ENCODE peak calls at places on chromosomes 11 and 22, in ten cellular contexts. One of them, this sample, is unnamed.

GRCh38 chr11:12224537-12224893 is 114.1 kb downstream of the MICAL2 start:
- DNase-seq in GF-D8: peak
- DNase-seq in nephron progenitor cell: no peak
- DNase-seq in psoas muscle: peak
- DNase-seq in Daoy: peak
- DNase-seq in SJSA1: peak
- DNase-seq in left kidney: no peak
- DNase-seq in dorsolateral prefrontal cortex: no peak
- DNase-seq in cardiac muscle cell: no peak
- DNase-seq in SW480: peak
- DNase-seq in this sample: no peak

GRCh38 chr11:57474017-57474750 is 13.9 kb downstream of the RTN4RL2 start:
- DNase-seq in GF-D8: peak
- DNase-seq in nephron progenitor cell: no peak
- DNase-seq in psoas muscle: no peak
- DNase-seq in Daoy: peak
- DNase-seq in SJSA1: no peak
- DNase-seq in left kidney: no peak
- DNase-seq in dorsolateral prefrontal cortex: no peak
- DNase-seq in cardiac muscle cell: no peak
- DNase-seq in SW480: no peak
- DNase-seq in this sample: no peak

GRCh38 chr11:112206071-112206470 is 20.2 kb upstream of the PTS start:
- DNase-seq in GF-D8: no peak
- DNase-seq in nephron progenitor cell: no peak
- DNase-seq in psoas muscle: no peak
- DNase-seq in Daoy: no peak
- DNase-seq in SJSA1: no peak
- DNase-seq in left kidney: no peak
- DNase-seq in dorsolateral prefrontal cortex: no peak
- DNase-seq in cardiac muscle cell: no peak
- DNase-seq in SW480: no peak
- DNase-seq in this sample: no peak

GRCh38 chr11:29449280-29450074 is 567.4 kb downstream of the KCNA4 start:
- DNase-seq in GF-D8: no peak
- DNase-seq in nephron progenitor cell: no peak
- DNase-seq in psoas muscle: no peak
- DNase-seq in Daoy: no peak
- DNase-seq in SJSA1: no peak
- DNase-seq in left kidney: no peak
- DNase-seq in dorsolateral prefrontal cortex: no peak
- DNase-seq in cardiac muscle cell: peak
- DNase-seq in SW480: no peak
- DNase-seq in this sample: no peak

GRCh38 chr11:68663482-68664010 is 20.8 kb upstream of the GAL start:
- DNase-seq in GF-D8: no peak
- DNase-seq in nephron progenitor cell: no peak
- DNase-seq in psoas muscle: no peak
- DNase-seq in Daoy: no peak
- DNase-seq in SJSA1: no peak
- DNase-seq in left kidney: no peak
- DNase-seq in dorsolateral prefrontal cortex: no peak
- DNase-seq in cardiac muscle cell: no peak
- DNase-seq in SW480: no peak
- DNase-seq in this sample: no peak

GRCh38 chr22:37229012-37229804 is 14.9 kb downstream of the RAC2 start:
- DNase-seq in GF-D8: no peak
- DNase-seq in nephron progenitor cell: no peak
- DNase-seq in psoas muscle: no peak
- DNase-seq in Daoy: peak
- DNase-seq in SJSA1: peak
- DNase-seq in left kidney: no peak
- DNase-seq in dorsolateral prefrontal cortex: no peak
- DNase-seq in cardiac muscle cell: no peak
- DNase-seq in SW480: peak
- DNase-seq in this sample: peak

GRCh38 chr11:8239056-8239455 is 24.6 kb downstream of the LMO1 start:
- DNase-seq in GF-D8: no peak
- DNase-seq in nephron progenitor cell: no peak
- DNase-seq in psoas muscle: no peak
- DNase-seq in Daoy: no peak
- DNase-seq in SJSA1: no peak
- DNase-seq in left kidney: no peak
- DNase-seq in dorsolateral prefrontal cortex: no peak
- DNase-seq in cardiac muscle cell: no peak
- DNase-seq in SW480: no peak
- DNase-seq in this sample: no peak

GRCh38 chr22:20241579-20242392 is 26.3 kb downstream of the RTN4R start:
- DNase-seq in GF-D8: no peak
- DNase-seq in nephron progenitor cell: no peak
- DNase-seq in psoas muscle: no peak
- DNase-seq in Daoy: no peak
- DNase-seq in SJSA1: no peak
- DNase-seq in left kidney: peak
- DNase-seq in dorsolateral prefrontal cortex: peak
- DNase-seq in cardiac muscle cell: no peak
- DNase-seq in SW480: no peak
- DNase-seq in this sample: no peak

GRCh38 chr22:47437636-47438035 is 675.2 kb downstream of the TBC1D22A start:
- DNase-seq in GF-D8: no peak
- DNase-seq in nephron progenitor cell: no peak
- DNase-seq in psoas muscle: no peak
- DNase-seq in Daoy: no peak
- DNase-seq in SJSA1: no peak
- DNase-seq in left kidney: no peak
- DNase-seq in dorsolateral prefrontal cortex: no peak
- DNase-seq in cardiac muscle cell: no peak
- DNase-seq in SW480: no peak
- DNase-seq in this sample: no peak

GRCh38 chr22:50621948-50622722 is 5.8 kb downstream of the ARSA start:
- DNase-seq in GF-D8: no peak
- DNase-seq in nephron progenitor cell: no peak
- DNase-seq in psoas muscle: no peak
- DNase-seq in Daoy: no peak
- DNase-seq in SJSA1: no peak
- DNase-seq in left kidney: peak
- DNase-seq in dorsolateral prefrontal cortex: no peak
- DNase-seq in cardiac muscle cell: no peak
- DNase-seq in SW480: no peak
- DNase-seq in this sample: no peak

GRCh38 chr11:113862430-113862829 is 12.9 kb downstream of the USP28 start:
- DNase-seq in GF-D8: no peak
- DNase-seq in nephron progenitor cell: no peak
- DNase-seq in psoas muscle: no peak
- DNase-seq in Daoy: peak
- DNase-seq in SJSA1: no peak
- DNase-seq in left kidney: peak
- DNase-seq in dorsolateral prefrontal cortex: no peak
- DNase-seq in cardiac muscle cell: no peak
- DNase-seq in SW480: peak
- DNase-seq in this sample: no peak

GRCh38 chr11:843086-843704 is 543 bp downstream of the TSPAN4 start:
- DNase-seq in GF-D8: no peak
- DNase-seq in nephron progenitor cell: peak
- DNase-seq in psoas muscle: no peak
- DNase-seq in Daoy: no peak
- DNase-seq in SJSA1: no peak
- DNase-seq in left kidney: no peak
- DNase-seq in dorsolateral prefrontal cortex: no peak
- DNase-seq in cardiac muscle cell: no peak
- DNase-seq in SW480: no peak
- DNase-seq in this sample: no peak

GRCh38 chr11:63532799-63533475 is 3.7 kb upstream of the PLAAT4 start:
- DNase-seq in GF-D8: no peak
- DNase-seq in nephron progenitor cell: no peak
- DNase-seq in psoas muscle: no peak
- DNase-seq in Daoy: no peak
- DNase-seq in SJSA1: no peak
- DNase-seq in left kidney: no peak
- DNase-seq in dorsolateral prefrontal cortex: no peak
- DNase-seq in cardiac muscle cell: no peak
- DNase-seq in SW480: no peak
- DNase-seq in this sample: no peak

GRCh38 chr11:46457659-46458058 is 66.1 kb upstream of the CHRM4 start:
- DNase-seq in GF-D8: no peak
- DNase-seq in nephron progenitor cell: no peak
- DNase-seq in psoas muscle: no peak
- DNase-seq in Daoy: no peak
- DNase-seq in SJSA1: no peak
- DNase-seq in left kidney: no peak
- DNase-seq in dorsolateral prefrontal cortex: no peak
- DNase-seq in cardiac muscle cell: no peak
- DNase-seq in SW480: no peak
- DNase-seq in this sample: no peak

GRCh38 chr11:74839971-74840370 is 91.3 kb downstream of the RNF169 start:
- DNase-seq in GF-D8: no peak
- DNase-seq in nephron progenitor cell: no peak
- DNase-seq in psoas muscle: no peak
- DNase-seq in Daoy: no peak
- DNase-seq in SJSA1: no peak
- DNase-seq in left kidney: no peak
- DNase-seq in dorsolateral prefrontal cortex: no peak
- DNase-seq in cardiac muscle cell: no peak
- DNase-seq in SW480: no peak
- DNase-seq in this sample: no peak

GRCh38 chr11:60280412-60280811 is at the start of gene MS4A4A:
- DNase-seq in GF-D8: peak
- DNase-seq in nephron progenitor cell: no peak
- DNase-seq in psoas muscle: no peak
- DNase-seq in Daoy: no peak
- DNase-seq in SJSA1: no peak
- DNase-seq in left kidney: no peak
- DNase-seq in dorsolateral prefrontal cortex: no peak
- DNase-seq in cardiac muscle cell: no peak
- DNase-seq in SW480: no peak
- DNase-seq in this sample: no peak

GRCh38 chr11:68040121-68040956 is 1.5 kb downstream of the TCIRG1 start:
- DNase-seq in GF-D8: peak
- DNase-seq in nephron progenitor cell: peak
- DNase-seq in psoas muscle: peak
- DNase-seq in Daoy: peak
- DNase-seq in SJSA1: no peak
- DNase-seq in left kidney: peak
- DNase-seq in dorsolateral prefrontal cortex: no peak
- DNase-seq in cardiac muscle cell: peak
- DNase-seq in SW480: peak
- DNase-seq in this sample: no peak

GRCh38 chr11:15987044-15987443 is 369.3 kb downstream of the SOX6 start:
- DNase-seq in GF-D8: no peak
- DNase-seq in nephron progenitor cell: no peak
- DNase-seq in psoas muscle: no peak
- DNase-seq in Daoy: no peak
- DNase-seq in SJSA1: no peak
- DNase-seq in left kidney: no peak
- DNase-seq in dorsolateral prefrontal cortex: no peak
- DNase-seq in cardiac muscle cell: no peak
- DNase-seq in SW480: no peak
- DNase-seq in this sample: no peak

GRCh38 chr11:70298243-70298915 is 27.9 kb downstream of the PPFIA1 start:
- DNase-seq in GF-D8: no peak
- DNase-seq in nephron progenitor cell: no peak
- DNase-seq in psoas muscle: no peak
- DNase-seq in Daoy: no peak
- DNase-seq in SJSA1: no peak
- DNase-seq in left kidney: no peak
- DNase-seq in dorsolateral prefrontal cortex: no peak
- DNase-seq in cardiac muscle cell: no peak
- DNase-seq in SW480: no peak
- DNase-seq in this sample: no peak